ENCODE peak calls at places on chromosomes 2 and 18, in six cellular contexts. D, H, U, B, E and Q are unnamed samples.

GRCh38 chr2:198012025-198012424 is 207.6 kb downstream of the PLCL1 start:
- DNase-seq in D (no peak), H (no peak), U (no peak), B (no peak), E (no peak), Q (no peak)

GRCh38 chr2:45922577-45922988 is 271.1 kb downstream of the PRKCE start:
- DNase-seq in D (no peak), H (no peak), U (no peak), B (no peak), E (no peak), Q (no peak)

GRCh38 chr2:136376798-136377211 is 258.9 kb upstream of the CXCR4 start:
- DNase-seq in D (no peak), H (no peak), U (peak), B (no peak), E (no peak), Q (no peak)

GRCh38 chr2:61949458-61950107 is 44.1 kb downstream of the COMMD1 start:
- DNase-seq in D (no peak), H (no peak), U (no peak), B (no peak), E (no peak), Q (no peak)

GRCh38 chr2:8676915-8677645 is 4.8 kb upstream of the ID2 start:
- DNase-seq in D (peak), H (no peak), U (no peak), B (peak), E (no peak), Q (no peak)

GRCh38 chr18:48661421-48661820 is 122.6 kb downstream of the CTIF start:
- DNase-seq in D (no peak), H (no peak), U (no peak), B (no peak), E (no peak), Q (no peak)

GRCh38 chr2:163887182-163887581 is 151.4 kb upstream of the FIGN start:
- DNase-seq in D (no peak), H (no peak), U (no peak), B (no peak), E (no peak), Q (no peak)

GRCh38 chr18:56238576-56238975 is 399.8 kb downstream of the TXNL1 start:
- DNase-seq in D (no peak), H (no peak), U (no peak), B (no peak), E (no peak), Q (no peak)

GRCh38 chr2:183665976-183666375 is 541.7 kb downstream of the NUP35 start:
- DNase-seq in D (no peak), H (no peak), U (no peak), B (no peak), E (no peak), Q (no peak)

GRCh38 chr2:127064642-127065250 is 42.2 kb downstream of the BIN1 start:
- DNase-seq in D (peak), H (peak), U (peak), B (peak), E (peak), Q (no peak)

GRCh38 chr2:9263388-9263787 is 56.8 kb downstream of the ASAP2 start:
- DNase-seq in D (no peak), H (no peak), U (no peak), B (no peak), E (no peak), Q (no peak)

GRCh38 chr2:21415234-21415633 is 291.5 kb downstream of the TDRD15 start:
- DNase-seq in D (no peak), H (no peak), U (no peak), B (no peak), E (no peak), Q (no peak)

GRCh38 chr2:226711606-226712296 is 87.9 kb downstream of the IRS1 start:
- DNase-seq in D (no peak), H (no peak), U (no peak), B (no peak), E (no peak), Q (no peak)

GRCh38 chr18:37471619-37472018 is 94.0 kb downstream of the CELF4 start:
- DNase-seq in D (no peak), H (no peak), U (no peak), B (no peak), E (no peak), Q (no peak)

GRCh38 chr2:181264436-181264835 is 192.8 kb upstream of the ITGA4 start:
- DNase-seq in D (no peak), H (no peak), U (no peak), B (no peak), E (no peak), Q (no peak)

GRCh38 chr2:134307334-134307733 is 53.5 kb downstream of the MGAT5 start:
- DNase-seq in D (no peak), H (no peak), U (no peak), B (no peak), E (no peak), Q (no peak)

DNA sequence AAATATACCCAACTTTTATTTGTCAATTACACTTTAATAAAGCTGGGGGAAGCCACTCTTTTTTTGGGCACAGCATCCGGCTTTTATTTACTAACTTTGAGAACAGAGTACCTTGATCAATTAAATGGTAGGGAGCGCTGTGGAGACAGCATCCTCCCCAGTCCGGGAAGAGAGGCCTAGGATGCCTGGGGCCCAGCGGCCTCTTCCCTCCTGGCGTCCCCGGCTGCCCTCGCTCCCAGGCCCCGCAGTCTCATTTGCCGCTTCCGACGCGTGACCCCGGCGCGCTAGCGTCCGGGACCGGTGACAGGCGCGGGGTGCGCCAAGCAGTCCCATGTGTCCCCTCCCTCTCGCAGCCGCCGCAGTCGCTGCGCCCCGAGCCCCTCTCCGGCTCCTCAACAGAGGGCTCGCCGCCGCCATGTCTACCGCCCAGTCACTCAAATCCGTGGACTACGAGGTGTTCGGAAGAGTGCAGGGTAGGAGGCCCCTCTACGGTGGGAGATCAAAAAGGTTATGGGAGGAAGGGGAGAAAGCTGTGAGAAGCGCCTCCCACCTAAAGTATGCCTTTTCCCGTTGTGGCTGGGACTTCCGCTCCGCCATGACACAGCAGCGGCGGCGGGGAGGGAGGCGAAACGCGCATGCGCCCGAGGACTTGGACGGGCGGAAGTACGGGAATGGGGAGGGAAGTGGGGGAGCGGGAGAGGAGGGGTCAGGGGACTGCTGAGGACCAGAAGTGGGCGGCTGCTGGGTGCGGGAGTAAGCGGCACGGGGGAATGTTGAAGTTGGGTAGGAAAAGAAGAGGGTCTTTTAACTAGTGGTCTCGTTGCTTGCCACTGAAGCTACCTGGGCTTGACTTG is at the start of gene ACYP2:
- DNase-seq in D (peak), H (peak), U (peak), B (peak), E (peak), Q (no peak)
- TF ChIP-seq CTCF in D (no peak), H (peak), U (no peak), B (peak), E (no peak), Q (peak)

GRCh38 chr2:227939271-227940027 is 68.0 kb downstream of the DAW1 start:
- DNase-seq in D (no peak), H (no peak), U (peak), B (no peak), E (no peak), Q (no peak)
- TF ChIP-seq CTCF in D (no peak), H (no peak), U (peak), B (peak), E (no peak), Q (peak)

GRCh38 chr2:44668336-44668735 is 273.2 kb upstream of the SIX3 start:
- DNase-seq in D (no peak), H (no peak), U (no peak), B (no peak), E (no peak), Q (no peak)
- TF ChIP-seq CTCF in D (no peak), H (no peak), U (no peak), B (no peak), E (no peak), Q (peak)

DNA sequence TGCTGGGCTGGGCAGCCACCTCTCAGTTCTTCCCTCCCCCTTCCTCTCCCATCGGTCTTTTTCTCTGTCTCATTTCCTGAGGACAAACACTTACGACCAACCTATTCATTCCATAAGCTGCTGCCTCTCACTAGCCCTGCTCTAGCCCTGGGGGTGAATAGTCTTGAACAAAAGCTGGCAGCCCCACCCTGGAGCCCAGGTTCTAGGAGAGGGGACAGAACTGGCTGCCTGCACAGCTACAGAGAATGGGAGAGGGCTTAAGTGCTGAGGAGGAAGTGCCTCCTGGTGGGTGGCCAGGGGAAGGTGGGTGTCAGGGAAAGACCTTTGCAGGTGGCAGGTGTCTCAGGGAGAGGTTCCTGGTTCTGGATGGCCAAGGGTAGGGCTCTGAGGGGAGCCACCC is 22.8 kb downstream of the ANO7 start:
- DNase-seq in D (no peak), H (no peak), U (no peak), B (no peak), E (no peak), Q (no peak)
- TF ChIP-seq CTCF in D (no peak), H (no peak), U (no peak), B (no peak), E (no peak), Q (peak)